ENCODE peak calls at places on chromosomes 2 and 18, in eight cellular contexts. One of them, this sample, is unnamed.

GRCh38 chr2:203683932-203684556 is 22.4 kb upstream of the CD28 start:
- DNase-seq in choroid plexus epithelial cell: peak
- DNase-seq in CD8-positive, alpha-beta T cell: no peak
- DNase-seq in LNCaP clone FGC: no peak
- DNase-seq in IMR-90: peak
- DNase-seq in AG04450: peak
- DNase-seq in body of pancreas: no peak
- DNase-seq in coronary artery: no peak
- DNase-seq in this sample: peak

GRCh38 chr2:240509667-240510512 is 47.9 kb downstream of the ANKMY1 start:
- DNase-seq in LNCaP clone FGC: no peak
- DNase-seq in body of pancreas: no peak
- DNase-seq in IMR-90: no peak
- DNase-seq in coronary artery: peak
- DNase-seq in CD8-positive, alpha-beta T cell: no peak
- DNase-seq in AG04450: no peak
- DNase-seq in choroid plexus epithelial cell: no peak
- DNase-seq in this sample: no peak

GRCh38 chr18:23578891-23579653 is 7.2 kb downstream of the NPC1 start:
- DNase-seq in body of pancreas: no peak
- DNase-seq in IMR-90: peak
- DNase-seq in choroid plexus epithelial cell: peak
- DNase-seq in LNCaP clone FGC: no peak
- DNase-seq in CD8-positive, alpha-beta T cell: no peak
- DNase-seq in AG04450: no peak
- DNase-seq in coronary artery: no peak
- DNase-seq in this sample: peak

GRCh38 chr18:25946540-25946939 is 143.9 kb downstream of the SS18 start:
- DNase-seq in IMR-90: no peak
- DNase-seq in body of pancreas: no peak
- DNase-seq in AG04450: no peak
- DNase-seq in coronary artery: no peak
- DNase-seq in CD8-positive, alpha-beta T cell: no peak
- DNase-seq in choroid plexus epithelial cell: no peak
- DNase-seq in LNCaP clone FGC: no peak
- DNase-seq in this sample: no peak

GRCh38 chr2:233093721-233094120 is 33.6 kb downstream of the INPP5D start:
- DNase-seq in body of pancreas: no peak
- DNase-seq in IMR-90: no peak
- DNase-seq in LNCaP clone FGC: no peak
- DNase-seq in choroid plexus epithelial cell: no peak
- DNase-seq in coronary artery: peak
- DNase-seq in CD8-positive, alpha-beta T cell: no peak
- DNase-seq in AG04450: no peak
- DNase-seq in this sample: no peak

GRCh38 chr2:98913916-98914712 is 21.9 kb downstream of the CRACDL start:
- DNase-seq in LNCaP clone FGC: no peak
- DNase-seq in choroid plexus epithelial cell: no peak
- DNase-seq in CD8-positive, alpha-beta T cell: no peak
- DNase-seq in AG04450: no peak
- DNase-seq in coronary artery: no peak
- DNase-seq in body of pancreas: peak
- DNase-seq in IMR-90: no peak
- DNase-seq in this sample: no peak

GRCh38 chr2:154912215-154912614 is 213.7 kb downstream of the KCNJ3 start:
- DNase-seq in CD8-positive, alpha-beta T cell: no peak
- DNase-seq in LNCaP clone FGC: no peak
- DNase-seq in IMR-90: no peak
- DNase-seq in AG04450: no peak
- DNase-seq in coronary artery: no peak
- DNase-seq in choroid plexus epithelial cell: no peak
- DNase-seq in body of pancreas: no peak
- DNase-seq in this sample: no peak

GRCh38 chr18:48997985-48998831 is 47.4 kb upstream of the SMAD7 start:
- DNase-seq in IMR-90: peak
- DNase-seq in choroid plexus epithelial cell: peak
- DNase-seq in coronary artery: peak
- DNase-seq in body of pancreas: peak
- DNase-seq in AG04450: peak
- DNase-seq in CD8-positive, alpha-beta T cell: no peak
- DNase-seq in LNCaP clone FGC: no peak
- DNase-seq in this sample: peak

GRCh38 chr18:44107187-44107586 is 573.5 kb upstream of the SETBP1 start:
- DNase-seq in IMR-90: no peak
- DNase-seq in CD8-positive, alpha-beta T cell: no peak
- DNase-seq in LNCaP clone FGC: no peak
- DNase-seq in AG04450: no peak
- DNase-seq in body of pancreas: no peak
- DNase-seq in coronary artery: no peak
- DNase-seq in choroid plexus epithelial cell: peak
- DNase-seq in this sample: no peak

GRCh38 chr2:205169453-205169852 is 512.8 kb upstream of the NRP2 start:
- DNase-seq in body of pancreas: no peak
- DNase-seq in LNCaP clone FGC: no peak
- DNase-seq in choroid plexus epithelial cell: no peak
- DNase-seq in CD8-positive, alpha-beta T cell: no peak
- DNase-seq in IMR-90: no peak
- DNase-seq in AG04450: no peak
- DNase-seq in coronary artery: no peak
- DNase-seq in this sample: no peak

GRCh38 chr2:52083214-52083613 is 1051.3 kb upstream of the NRXN1 start:
- DNase-seq in body of pancreas: no peak
- DNase-seq in IMR-90: no peak
- DNase-seq in coronary artery: no peak
- DNase-seq in LNCaP clone FGC: no peak
- DNase-seq in AG04450: no peak
- DNase-seq in CD8-positive, alpha-beta T cell: no peak
- DNase-seq in choroid plexus epithelial cell: no peak
- DNase-seq in this sample: no peak

GRCh38 chr2:128440666-128441340 is 122.1 kb upstream of the HS6ST1 start:
- DNase-seq in choroid plexus epithelial cell: no peak
- DNase-seq in body of pancreas: peak
- DNase-seq in coronary artery: no peak
- DNase-seq in CD8-positive, alpha-beta T cell: no peak
- DNase-seq in LNCaP clone FGC: no peak
- DNase-seq in AG04450: no peak
- DNase-seq in IMR-90: no peak
- DNase-seq in this sample: no peak

GRCh38 chr2:181054256-181054655 is 73.9 kb downstream of the UBE2E3 start:
- DNase-seq in LNCaP clone FGC: no peak
- DNase-seq in body of pancreas: no peak
- DNase-seq in coronary artery: no peak
- DNase-seq in CD8-positive, alpha-beta T cell: no peak
- DNase-seq in choroid plexus epithelial cell: no peak
- DNase-seq in AG04450: no peak
- DNase-seq in IMR-90: no peak
- DNase-seq in this sample: no peak

GRCh38 chr18:78087338-78087737 is 837.7 kb downstream of the GALR1 start:
- DNase-seq in CD8-positive, alpha-beta T cell: no peak
- DNase-seq in AG04450: no peak
- DNase-seq in IMR-90: no peak
- DNase-seq in body of pancreas: no peak
- DNase-seq in coronary artery: no peak
- DNase-seq in LNCaP clone FGC: no peak
- DNase-seq in choroid plexus epithelial cell: no peak
- DNase-seq in this sample: no peak

GRCh38 chr18:355678-356077 is 87.8 kb upstream of the THOC1 start:
- DNase-seq in body of pancreas: no peak
- DNase-seq in LNCaP clone FGC: no peak
- DNase-seq in CD8-positive, alpha-beta T cell: no peak
- DNase-seq in choroid plexus epithelial cell: no peak
- DNase-seq in AG04450: no peak
- DNase-seq in IMR-90: no peak
- DNase-seq in coronary artery: no peak
- DNase-seq in this sample: no peak

GRCh38 chr2:37829202-37829601 is 95.9 kb upstream of the RMDN2 start:
- DNase-seq in LNCaP clone FGC: no peak
- DNase-seq in AG04450: peak
- DNase-seq in choroid plexus epithelial cell: peak
- DNase-seq in coronary artery: no peak
- DNase-seq in CD8-positive, alpha-beta T cell: no peak
- DNase-seq in body of pancreas: peak
- DNase-seq in IMR-90: peak
- DNase-seq in this sample: peak

GRCh38 chr2:204299766-204300165 is 245.5 kb upstream of the PARD3B start:
- DNase-seq in choroid plexus epithelial cell: no peak
- DNase-seq in coronary artery: no peak
- DNase-seq in body of pancreas: no peak
- DNase-seq in AG04450: no peak
- DNase-seq in CD8-positive, alpha-beta T cell: no peak
- DNase-seq in LNCaP clone FGC: no peak
- DNase-seq in IMR-90: no peak
- DNase-seq in this sample: no peak

GRCh38 chr2:68921646-68922045 is 31.0 kb downstream of the GKN2 start:
- DNase-seq in CD8-positive, alpha-beta T cell: no peak
- DNase-seq in choroid plexus epithelial cell: peak
- DNase-seq in AG04450: no peak
- DNase-seq in coronary artery: no peak
- DNase-seq in IMR-90: peak
- DNase-seq in LNCaP clone FGC: no peak
- DNase-seq in body of pancreas: no peak
- DNase-seq in this sample: peak

GRCh38 chr18:48767090-48767670 is 183.6 kb downstream of the SMAD7 start:
- DNase-seq in body of pancreas: no peak
- DNase-seq in CD8-positive, alpha-beta T cell: no peak
- DNase-seq in AG04450: no peak
- DNase-seq in choroid plexus epithelial cell: peak
- DNase-seq in IMR-90: peak
- DNase-seq in LNCaP clone FGC: no peak
- DNase-seq in coronary artery: no peak
- DNase-seq in this sample: peak

GRCh38 chr18:9814431-9814830 is 71.3 kb upstream of the TXNDC2 start:
- DNase-seq in AG04450: peak
- DNase-seq in body of pancreas: no peak
- DNase-seq in CD8-positive, alpha-beta T cell: no peak
- DNase-seq in IMR-90: peak
- DNase-seq in choroid plexus epithelial cell: peak
- DNase-seq in coronary artery: no peak
- DNase-seq in LNCaP clone FGC: no peak
- DNase-seq in this sample: peak

GRCh38 chr2:126687086-126687485 is 31.1 kb downstream of the GYPC start:
- DNase-seq in CD8-positive, alpha-beta T cell: no peak
- DNase-seq in coronary artery: no peak
- DNase-seq in IMR-90: peak
- DNase-seq in AG04450: no peak
- DNase-seq in choroid plexus epithelial cell: no peak
- DNase-seq in body of pancreas: no peak
- DNase-seq in LNCaP clone FGC: no peak
- DNase-seq in this sample: no peak
- H3K4me3 ChIP-seq in CD8-positive, alpha-beta T cell: no peak
- H3K4me3 ChIP-seq in coronary artery: no peak
- H3K4me3 ChIP-seq in IMR-90: no peak
- H3K4me3 ChIP-seq in AG04450: no peak
- H3K4me3 ChIP-seq in choroid plexus epithelial cell: no peak
- H3K4me3 ChIP-seq in body of pancreas: no peak
- H3K4me3 ChIP-seq in LNCaP clone FGC: no peak
- H3K4me3 ChIP-seq in this sample: no peak

GRCh38 chr18:2223859-2224258 is 347.4 kb downstream of the METTL4 start:
- DNase-seq in LNCaP clone FGC: peak
- DNase-seq in body of pancreas: no peak
- DNase-seq in IMR-90: peak
- DNase-seq in choroid plexus epithelial cell: peak
- DNase-seq in coronary artery: no peak
- DNase-seq in CD8-positive, alpha-beta T cell: no peak
- DNase-seq in AG04450: no peak
- DNase-seq in this sample: peak
- TF ChIP-seq CTCF in LNCaP clone FGC: peak
- TF ChIP-seq CTCF in body of pancreas: peak
- TF ChIP-seq CTCF in IMR-90: peak
- TF ChIP-seq CTCF in choroid plexus epithelial cell: peak
- TF ChIP-seq CTCF in coronary artery: no peak
- TF ChIP-seq CTCF in CD8-positive, alpha-beta T cell: no peak
- TF ChIP-seq CTCF in AG04450: peak
- TF ChIP-seq CTCF in this sample: peak

GRCh38 chr18:58766164-58766563 is 94.9 kb downstream of the MALT1 start:
- DNase-seq in LNCaP clone FGC: no peak
- DNase-seq in CD8-positive, alpha-beta T cell: no peak
- DNase-seq in body of pancreas: no peak
- DNase-seq in IMR-90: no peak
- DNase-seq in AG04450: no peak
- DNase-seq in coronary artery: peak
- DNase-seq in choroid plexus epithelial cell: no peak
- DNase-seq in this sample: no peak

GRCh38 chr18:58772161-58772560 is 92.5 kb upstream of the ZNF532 start:
- DNase-seq in coronary artery: no peak
- DNase-seq in AG04450: no peak
- DNase-seq in IMR-90: no peak
- DNase-seq in LNCaP clone FGC: no peak
- DNase-seq in CD8-positive, alpha-beta T cell: no peak
- DNase-seq in choroid plexus epithelial cell: no peak
- DNase-seq in body of pancreas: no peak
- DNase-seq in this sample: no peak

GRCh38 chr18:58769321-58769720 is 95.4 kb upstream of the ZNF532 start:
- DNase-seq in AG04450: no peak
- DNase-seq in body of pancreas: no peak
- DNase-seq in coronary artery: peak
- DNase-seq in LNCaP clone FGC: no peak
- DNase-seq in choroid plexus epithelial cell: no peak
- DNase-seq in IMR-90: no peak
- DNase-seq in CD8-positive, alpha-beta T cell: no peak
- DNase-seq in this sample: no peak

GRCh38 chr18:58762781-58763171 is 91.5 kb downstream of the MALT1 start:
- DNase-seq in coronary artery: peak
- DNase-seq in choroid plexus epithelial cell: no peak
- DNase-seq in AG04450: no peak
- DNase-seq in body of pancreas: no peak
- DNase-seq in CD8-positive, alpha-beta T cell: no peak
- DNase-seq in LNCaP clone FGC: no peak
- DNase-seq in IMR-90: no peak
- DNase-seq in this sample: no peak

DNA sequence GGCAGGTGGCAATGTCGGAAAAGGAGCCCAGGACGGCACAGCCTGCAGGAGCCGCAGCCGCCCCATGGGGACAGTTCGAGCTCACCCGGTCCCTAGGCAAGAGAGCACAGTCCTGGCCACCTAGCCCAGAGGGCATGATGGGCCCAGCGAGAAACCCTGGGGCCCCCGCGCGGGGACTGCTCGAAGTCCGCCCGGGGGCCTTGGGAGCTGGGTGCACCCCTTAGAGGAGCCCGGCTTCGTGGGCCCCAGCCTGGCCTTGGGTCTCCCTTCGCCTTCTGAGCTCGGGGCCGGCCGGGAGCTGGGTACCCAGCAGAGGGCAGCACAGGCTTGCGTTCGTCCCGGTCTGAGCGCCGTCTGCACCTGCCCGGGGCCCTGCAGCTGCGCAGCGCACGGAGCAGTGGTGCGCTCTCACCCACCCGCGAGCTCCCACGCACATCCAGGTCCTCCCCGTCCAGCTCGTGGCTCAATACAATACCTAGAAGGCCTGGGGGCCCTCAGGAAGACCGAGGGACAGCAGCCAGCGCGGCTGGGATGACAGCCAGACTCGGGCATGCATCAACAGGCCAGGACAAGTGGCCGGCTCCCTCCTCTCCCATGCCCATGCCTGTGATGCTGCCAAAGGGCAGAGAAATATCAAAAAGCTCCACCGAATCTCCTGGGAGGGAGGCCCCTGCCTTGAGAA is 96.2 kb upstream of the ZNF532 start:
- DNase-seq in body of pancreas: peak
- DNase-seq in AG04450: no peak
- DNase-seq in CD8-positive, alpha-beta T cell: peak
- DNase-seq in coronary artery: peak
- DNase-seq in LNCaP clone FGC: no peak
- DNase-seq in choroid plexus epithelial cell: peak
- DNase-seq in IMR-90: peak
- DNase-seq in this sample: peak
- H3K4me3 ChIP-seq in body of pancreas: no peak
- H3K4me3 ChIP-seq in AG04450: peak
- H3K4me3 ChIP-seq in CD8-positive, alpha-beta T cell: no peak
- H3K4me3 ChIP-seq in coronary artery: peak
- H3K4me3 ChIP-seq in LNCaP clone FGC: no peak
- H3K4me3 ChIP-seq in choroid plexus epithelial cell: peak
- H3K4me3 ChIP-seq in IMR-90: peak
- H3K4me3 ChIP-seq in this sample: peak

GRCh38 chr2:8575810-8576423 is 105.9 kb upstream of the ID2 start:
- DNase-seq in CD8-positive, alpha-beta T cell: no peak
- DNase-seq in IMR-90: no peak
- DNase-seq in choroid plexus epithelial cell: no peak
- DNase-seq in coronary artery: peak
- DNase-seq in LNCaP clone FGC: no peak
- DNase-seq in AG04450: no peak
- DNase-seq in body of pancreas: no peak
- DNase-seq in this sample: no peak
- TF ChIP-seq CTCF in CD8-positive, alpha-beta T cell: no peak
- TF ChIP-seq CTCF in IMR-90: no peak
- TF ChIP-seq CTCF in choroid plexus epithelial cell: no peak
- TF ChIP-seq CTCF in coronary artery: no peak
- TF ChIP-seq CTCF in LNCaP clone FGC: no peak
- TF ChIP-seq CTCF in AG04450: no peak
- TF ChIP-seq CTCF in body of pancreas: no peak
- TF ChIP-seq CTCF in this sample: no peak